ENCODE peak calls at places on chromosomes 2 and 18, in ten cellular contexts. T, W, F, M, U, D, Y, R, V and C are unnamed samples.

GRCh38 chr2:113273031-113273551 is 5.6 kb downstream of the PAX8 start:
- DNase-seq in R (no peak), F (no peak), V (no peak), Y (no peak), U (no peak), D (no peak), W (no peak), T (no peak), M (peak; percentile 47), C (no peak)

GRCh38 chr2:188381614-188382013 is 89.9 kb downstream of the GULP1 start:
- DNase-seq in Y (no peak), T (no peak), W (no peak), D (no peak), R (no peak), V (no peak), U (no peak), M (peak; percentile 92), F (no peak), C (no peak)

GRCh38 chr18:69617888-69618287 is 217.2 kb downstream of the DOK6 start:
- DNase-seq in T (no peak), U (no peak), M (peak; percentile 80), F (no peak), V (no peak), D (no peak), Y (no peak), R (no peak), W (no peak), C (no peak)

GRCh38 chr2:37837576-37838335 is 87.3 kb upstream of the RMDN2 start:
- DNase-seq in F (no peak), Y (peak; percentile 37), W (no peak), U (no peak), M (peak; percentile 92), T (peak; percentile 54), R (no peak), D (no peak), V (peak; percentile 92), C (no peak)

GRCh38 chr2:144449028-144449406 is 70.9 kb downstream of the ZEB2 start:
- DNase-seq in F (no peak), D (no peak), U (no peak), V (no peak), Y (no peak), M (no peak), T (no peak), W (no peak), R (no peak), C (no peak)

GRCh38 chr2:210818473-210818872 is 262.1 kb downstream of the CPS1 start:
- DNase-seq in U (no peak), R (no peak), T (no peak), V (no peak), F (no peak), Y (no peak), M (no peak), W (no peak), D (no peak), C (no peak)

GRCh38 chr2:192775461-192776262 is 580.9 kb upstream of the TMEFF2 start:
- DNase-seq in V (no peak), T (no peak), W (no peak), D (no peak), M (no peak), U (no peak), Y (no peak), F (no peak), R (no peak), C (no peak)

GRCh38 chr18:52313213-52313612 is 26.8 kb upstream of the DCC start:
- DNase-seq in F (no peak), M (no peak), D (no peak), R (no peak), U (no peak), V (no peak), Y (no peak), T (no peak), W (no peak), C (no peak)

GRCh38 chr2:231512222-231512621 is 18.0 kb downstream of the NMUR1 start:
- DNase-seq in W (no peak), M (no peak), T (no peak), V (no peak), R (no peak), Y (no peak), F (no peak), U (no peak), D (peak; percentile 17), C (no peak)

GRCh38 chr18:59742325-59743111 is 45.3 kb upstream of the CCBE1 start:
- DNase-seq in D (peak; percentile 83), T (no peak), R (no peak), M (peak; percentile 62), F (no peak), V (no peak), U (no peak), W (no peak), Y (no peak), C (no peak)

GRCh38 chr2:128027801-128028667 is at the start of gene SAP130:
- DNase-seq in M (peak; percentile 89), T (peak; percentile 99), U (peak; percentile 98), Y (peak; percentile 99), F (peak; percentile 99), V (peak; percentile 97), W (peak; percentile 98), D (peak; percentile 99), R (peak; percentile 98), C (peak; percentile 99)
- TF ChIP-seq POLR2A in M (peak; percentile 57), T (peak; percentile 80), U (peak; percentile 44), Y (peak; percentile 6), F (peak; percentile 72), V (no peak), W (peak; percentile 32), D (peak; percentile 76), R (peak; percentile 60), C (peak; percentile 72)

DNA sequence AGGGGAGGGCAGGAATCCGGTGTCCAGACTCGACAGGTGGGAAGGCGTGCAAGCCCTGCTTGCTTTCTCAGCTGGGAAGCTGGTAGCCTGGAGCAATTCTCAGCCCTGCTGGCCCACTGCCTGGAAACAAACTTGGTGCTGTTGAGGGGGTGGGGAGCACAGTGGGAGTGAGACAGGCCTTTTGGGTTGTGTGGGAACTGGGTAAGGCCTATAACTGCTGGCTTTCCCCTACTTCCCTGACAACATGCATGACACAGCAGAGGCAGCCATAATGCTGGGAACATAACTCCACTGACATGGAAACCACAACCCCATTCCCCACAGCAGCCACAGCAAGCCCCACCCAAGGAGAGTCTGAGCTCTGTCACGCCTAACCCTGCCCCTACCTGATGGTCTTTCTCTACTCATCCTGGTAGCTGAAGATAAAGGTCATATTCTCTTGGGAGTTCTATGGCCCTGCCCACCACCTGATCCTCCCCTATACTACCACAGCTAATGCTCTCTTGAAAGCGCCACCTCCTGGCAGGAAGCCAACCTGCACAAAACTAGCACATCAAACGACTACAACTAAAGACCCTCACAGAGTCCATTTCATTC is 122.9 kb upstream of the ACVR1C start:
- DNase-seq in D (no peak), U (no peak), W (no peak), F (no peak), T (no peak), M (peak; percentile 57), R (no peak), Y (peak; percentile 66), V (no peak), C (peak; percentile 53)
- TF ChIP-seq CTCF in D (no peak), U (no peak), W (no peak), F (no peak), T (no peak), M (no peak), R (no peak), Y (no peak), V (no peak), C (no peak)

GRCh38 chr2:20110383-20110782 is 59.0 kb upstream of the LAPTM4A start:
- DNase-seq in T (no peak), V (no peak), U (no peak), F (no peak), D (no peak), W (no peak), Y (no peak), R (no peak), M (no peak), C (no peak)
- H3K36me3 ChIP-seq in T (no peaks in the 10 kb centered on the region), V (no peaks in the 10 kb centered on the region), U (no peaks in the 10 kb centered on the region), F (no peaks in the 10 kb centered on the region), D (no peaks in the 10 kb centered on the region), W (no peaks in the 10 kb centered on the region), Y (no peaks in the 10 kb centered on the region), R (no peaks in the 10 kb centered on the region), M (no peaks in the 10 kb centered on the region), C (no peaks in the 10 kb centered on the region)

GRCh38 chr2:233145726-233146125 is 85.6 kb downstream of the INPP5D start:
- DNase-seq in V (no peak), Y (no peak), W (no peak), R (no peak), D (no peak), M (no peak), F (no peak), T (no peak), U (no peak), C (no peak)
- TF ChIP-seq POLR2A in V (no peak), Y (no peak), W (no peak), R (no peak), D (no peak), M (no peak), F (no peak), T (no peak), U (no peak), C (no peak)

GRCh38 chr2:105768961-105769452 is 24.3 kb downstream of the NCK2 start:
- DNase-seq in M (peak; percentile 46), Y (no peak), V (no peak), W (no peak), U (no peak), T (no peak), R (no peak), F (no peak), D (no peak), C (no peak)

GRCh38 chr2:105771841-105772240 is 27.1 kb downstream of the NCK2 start:
- DNase-seq in W (no peak), T (no peak), R (no peak), U (no peak), M (no peak), D (no peak), F (peak; percentile 51), Y (no peak), V (no peak), C (no peak)

GRCh38 chr2:105768176-105768575 is 23.5 kb downstream of the NCK2 start:
- DNase-seq in V (no peak), W (no peak), U (no peak), M (no peak), T (no peak), R (no peak), Y (no peak), F (no peak), D (no peak), C (no peak)

GRCh38 chr2:105770162-105770561 is 25.4 kb downstream of the NCK2 start:
- DNase-seq in Y (no peak), F (no peak), V (no peak), U (no peak), M (no peak), R (no peak), T (no peak), D (no peak), W (no peak), C (no peak)

DNA sequence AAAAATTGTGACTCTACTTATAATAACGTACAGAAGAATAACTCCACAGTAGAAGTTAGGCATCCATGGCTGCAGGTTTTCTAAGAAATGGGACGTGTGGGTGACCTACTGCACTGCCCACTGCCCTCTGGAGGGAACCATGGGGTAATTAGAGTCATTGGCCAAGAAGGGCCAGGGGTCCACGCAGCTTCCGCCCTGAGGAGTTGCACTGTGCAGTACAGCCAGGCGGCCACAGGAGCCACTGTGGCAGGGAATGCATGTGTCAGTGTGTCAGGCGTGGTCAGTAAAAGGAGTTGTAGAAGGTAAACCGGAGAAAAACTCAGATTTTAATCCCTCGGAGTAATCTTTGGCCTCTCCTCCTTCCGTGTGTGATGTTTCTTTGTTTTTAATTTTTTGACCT is 24.8 kb downstream of the NCK2 start:
- DNase-seq in W (no peak), F (no peak), T (no peak), D (no peak), U (no peak), M (no peak), V (no peak), Y (no peak), R (no peak), C (no peak)
- TF ChIP-seq CTCF in W (no peak), F (no peak), T (no peak), D (no peak), U (no peak), M (no peak), V (no peak), Y (no peak), R (no peak), C (no peak)